ENCODE peak calls at places on chromosomes 5 and 9, in ten cellular contexts. T is amniotic epithelial cell; I is fibroblast of the aortic adventitia; J is anterior cingulate cortex; U is iPS-NIHi11; L is activated T-helper 9 cell treated with anti-CD3 and anti-CD28 coated beads, Interleukin-2, amount 50 U/mL, for 16 hours; Y is non-pigmented ciliary epithelial cell; X is frontal cortex; G is cardiac fibroblast; C is IMR-90. V is an unnamed sample.

GRCh38 chr5:178786859-178787499 is 56.5 kb upstream of the ZNF354A start:
- DNase-seq in T (peak), I (peak), J (no peak), U (no peak), L (no peak), Y (peak), X (no peak), G (peak), C (peak), V (no peak)

GRCh38 chr9:134420281-134420835 is 94.1 kb downstream of the RXRA start:
- DNase-seq in T (no peak), I (no peak), J (no peak), U (no peak), L (no peak), Y (no peak), X (no peak), G (no peak), C (no peak), V (no peak)

GRCh38 chr5:136619556-136619955 is 254.2 kb upstream of the TRPC7 start:
- DNase-seq in T (peak), I (no peak), J (no peak), U (no peak), L (no peak), Y (no peak), X (no peak), G (no peak), C (no peak), V (no peak)

GRCh38 chr9:115606851-115607250 is 488.9 kb upstream of the TNC start:
- DNase-seq in T (peak), I (no peak), J (no peak), U (no peak), L (no peak), Y (no peak), X (no peak), G (peak), C (peak), V (no peak)

GRCh38 chr9:112489039-112489546 is 2.5 kb downstream of the KIAA1958 start:
- DNase-seq in T (no peak), I (no peak), J (no peak), U (no peak), L (no peak), Y (no peak), X (no peak), G (no peak), C (no peak), V (no peak)

GRCh38 chr9:36521148-36521547 is 51.5 kb upstream of the MELK start:
- DNase-seq in T (no peak), I (no peak), J (no peak), U (no peak), L (no peak), Y (no peak), X (no peak), G (no peak), C (no peak), V (no peak)

GRCh38 chr5:64516216-64516615 is 10.4 kb downstream of the RGS7BP start:
- DNase-seq in T (no peak), I (no peak), J (no peak), U (no peak), L (no peak), Y (no peak), X (no peak), G (no peak), C (no peak), V (no peak)

GRCh38 chr9:15999422-16000339 is 446.8 kb downstream of the CCDC171 start:
- DNase-seq in T (peak), I (peak), J (no peak), U (no peak), L (no peak), Y (peak), X (no peak), G (peak), C (peak), V (no peak)

GRCh38 chr9:16103613-16104012 is 550.8 kb downstream of the CCDC171 start:
- DNase-seq in T (no peak), I (no peak), J (no peak), U (no peak), L (no peak), Y (no peak), X (no peak), G (peak), C (peak), V (no peak)

GRCh38 chr5:155023320-155023719 is 9.8 kb downstream of the KIF4B start:
- DNase-seq in T (no peak), I (no peak), J (no peak), U (no peak), L (no peak), Y (no peak), X (no peak), G (no peak), C (no peak), V (no peak)

GRCh38 chr9:90046317-90046861 is 441.6 kb downstream of the GADD45G start:
- DNase-seq in T (no peak), I (no peak), J (no peak), U (no peak), L (no peak), Y (no peak), X (no peak), G (no peak), C (no peak), V (no peak)

GRCh38 chr5:162768962-162769464 is 668.4 kb upstream of the CCNG1 start:
- DNase-seq in T (no peak), I (no peak), J (no peak), U (no peak), L (no peak), Y (no peak), X (no peak), G (no peak), C (no peak), V (no peak)

GRCh38 chr9:81798606-81799005 is 109.3 kb upstream of the TLE1 start:
- DNase-seq in T (no peak), I (peak), J (no peak), U (no peak), L (no peak), Y (no peak), X (no peak), G (no peak), C (peak), V (no peak)

GRCh38 chr5:115850771-115851416 is 9.2 kb downstream of the AP3S1 start:
- DNase-seq in T (peak), I (peak), J (no peak), U (no peak), L (no peak), Y (no peak), X (no peak), G (peak), C (peak), V (no peak)

GRCh38 chr5:133816791-133817190 is 151.6 kb downstream of the C5orf15 start:
- DNase-seq in T (no peak), I (no peak), J (no peak), U (no peak), L (no peak), Y (no peak), X (no peak), G (no peak), C (no peak), V (no peak)

GRCh38 chr5:81749562-81750307 is 1.2 kb downstream of the SSBP2 start:
- DNase-seq in T (peak), I (no peak), J (no peak), U (peak), L (peak), Y (no peak), X (peak), G (no peak), C (peak), V (no peak)

GRCh38 chr5:113692466-113693204 is 179.1 kb downstream of the YTHDC2 start:
- DNase-seq in T (no peak), I (no peak), J (no peak), U (peak), L (no peak), Y (no peak), X (no peak), G (no peak), C (no peak), V (no peak)

GRCh38 chr9:117656007-117656406 is 48.2 kb upstream of the TLR4 start:
- DNase-seq in T (no peak), I (peak), J (no peak), U (no peak), L (no peak), Y (no peak), X (no peak), G (peak), C (no peak), V (no peak)

GRCh38 chr5:42912184-42912766 is 100.6 kb upstream of the SELENOP start:
- DNase-seq in T (peak), I (peak), J (no peak), U (peak), L (peak), Y (no peak), X (no peak), G (peak), C (peak), V (no peak)

GRCh38 chr5:102718819-102719218 is 36.3 kb upstream of the PAM start:
- DNase-seq in T (peak), I (peak), J (no peak), U (no peak), L (no peak), Y (peak), X (no peak), G (peak), C (no peak), V (no peak)

GRCh38 chr9:13445123-13445522 is 165.6 kb upstream of the MPDZ start:
- DNase-seq in T (no peak), I (peak), J (no peak), U (no peak), L (no peak), Y (no peak), X (no peak), G (peak), C (no peak), V (no peak)

GRCh38 chr9:95171001-95171400 is 146.5 kb downstream of the FANCC start:
- DNase-seq in T (peak), I (peak), J (no peak), U (no peak), L (no peak), Y (no peak), X (no peak), G (peak), C (peak), V (no peak)

GRCh38 chr5:107570805-107571531 is 99.8 kb downstream of the EFNA5 start:
- DNase-seq in T (peak), I (no peak), J (no peak), U (no peak), L (no peak), Y (no peak), X (no peak), G (peak), C (no peak), V (no peak)

GRCh38 chr9:136742640-136743391 is at the start of gene LCN10:
- DNase-seq in T (no peak), I (no peak), J (no peak), U (peak), L (no peak), Y (no peak), X (no peak), G (no peak), C (no peak), V (no peak)

GRCh38 chr5:98989723-98990122 is 60.9 kb upstream of the CHD1 start:
- DNase-seq in T (no peak), I (no peak), J (no peak), U (no peak), L (no peak), Y (no peak), X (no peak), G (no peak), C (no peak), V (no peak)

GRCh38 chr5:2897276-2897990 is 146.0 kb upstream of the IRX2 start:
- DNase-seq in T (no peak), I (no peak), J (no peak), U (no peak), L (no peak), Y (no peak), X (no peak), G (no peak), C (no peak), V (no peak)

GRCh38 chr9:128644452-128644851 is 12.2 kb downstream of the DYNC2I2 start:
- DNase-seq in T (no peak), I (no peak), J (no peak), U (no peak), L (no peak), Y (no peak), X (no peak), G (no peak), C (no peak), V (no peak)

GRCh38 chr5:133367413-133367812 is 244.9 kb downstream of the FSTL4 start:
- DNase-seq in T (no peak), I (no peak), J (no peak), U (no peak), L (no peak), Y (no peak), X (no peak), G (no peak), C (no peak), V (no peak)

GRCh38 chr5:114192108-114192507 is 169.8 kb upstream of the KCNN2 start:
- DNase-seq in T (peak), I (no peak), J (no peak), U (no peak), L (no peak), Y (no peak), X (no peak), G (no peak), C (peak), V (no peak)

V was measured in tibial nerve.